ENCODE peak calls at places on chromosomes 6 and 20, in seven cellular contexts. D, O, M, V, W, T and Y are unnamed samples. For H3K4me1, the result is how much of the 10 kb centered on the place peaks cover.

GRCh38 chr20:59839372-59839771 is 94.1 kb downstream of the SYCP2 start:
- DNase-seq in W (no peak), V (no peak), D (no peak), O (no peak), T (no peak), M (no peak), Y (no peak)

GRCh38 chr6:40936810-40937209 is 102.2 kb downstream of the UNC5CL start:
- DNase-seq in M (no peak), W (no peak), T (no peak), O (no peak), V (peak), D (no peak), Y (no peak)

GRCh38 chr6:12610862-12611261 is 105.7 kb upstream of the PHACTR1 start:
- DNase-seq in D (no peak), V (no peak), W (no peak), M (no peak), O (no peak), T (no peak), Y (no peak)

GRCh38 chr20:58709703-58710039 is 17.1 kb downstream of the NPEPL1 start:
- DNase-seq in D (no peak), V (no peak), T (no peak), W (no peak), O (no peak), M (no peak), Y (no peak)

GRCh38 chr20:31570021-31570463 is 35.0 kb upstream of the ID1 start:
- DNase-seq in M (no peak), V (no peak), T (no peak), W (no peak), O (no peak), D (peak), Y (no peak)

GRCh38 chr20:4919047-4919704 is 82.1 kb downstream of the SLC23A2 start:
- DNase-seq in M (no peak), W (no peak), D (no peak), O (no peak), V (no peak), T (no peak), Y (peak)

GRCh38 chr6:7414811-7415210 is 25.2 kb downstream of the RIOK1 start:
- DNase-seq in O (no peak), M (no peak), T (no peak), D (no peak), V (no peak), W (no peak), Y (peak)

GRCh38 chr6:104613416-104614001 is 246.2 kb downstream of the HACE1 start:
- DNase-seq in O (no peak), M (no peak), V (no peak), W (no peak), T (no peak), D (peak), Y (peak)

GRCh38 chr6:140669321-140669720 is 1294.9 kb upstream of the CITED2 start:
- DNase-seq in O (no peak), M (no peak), T (no peak), V (no peak), W (no peak), D (no peak), Y (no peak)

GRCh38 chr20:61582196-61582923 is 330.3 kb downstream of the CDH4 start:
- DNase-seq in W (no peak), D (no peak), T (no peak), M (no peak), O (no peak), V (no peak), Y (no peak)

GRCh38 chr20:12902992-12903391 is 105.8 kb upstream of the SPTLC3 start:
- DNase-seq in V (no peak), M (no peak), W (no peak), T (no peak), O (no peak), D (no peak), Y (no peak)

DNA sequence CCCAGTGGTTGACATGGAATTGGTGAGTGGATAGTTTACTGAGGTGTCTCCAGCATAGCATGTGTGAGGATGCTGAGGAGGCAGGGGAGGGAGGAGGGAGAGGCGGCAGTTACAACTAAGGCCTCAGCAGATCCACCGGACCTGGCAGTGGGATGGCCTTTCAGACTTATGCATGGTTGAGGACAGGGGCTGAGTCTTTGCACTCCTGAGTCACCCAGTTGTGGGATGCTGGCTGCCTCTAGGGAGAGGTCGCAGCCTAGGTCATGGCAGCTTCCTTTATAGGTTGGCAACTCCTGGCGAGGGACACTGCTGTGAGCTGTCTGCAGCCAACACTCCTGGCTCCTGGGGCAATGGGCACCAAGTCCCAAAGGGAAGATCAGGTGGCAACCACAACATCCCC is 380.3 kb downstream of the PREX1 start:
- DNase-seq in V (no peak), D (no peak), T (no peak), W (no peak), M (no peak), O (no peak), Y (no peak)
- H3K4me1 ChIP-seq in V (under half), D (under half), T (under half), W (under half), M (under half), O (under half), Y (under half)

DNA sequence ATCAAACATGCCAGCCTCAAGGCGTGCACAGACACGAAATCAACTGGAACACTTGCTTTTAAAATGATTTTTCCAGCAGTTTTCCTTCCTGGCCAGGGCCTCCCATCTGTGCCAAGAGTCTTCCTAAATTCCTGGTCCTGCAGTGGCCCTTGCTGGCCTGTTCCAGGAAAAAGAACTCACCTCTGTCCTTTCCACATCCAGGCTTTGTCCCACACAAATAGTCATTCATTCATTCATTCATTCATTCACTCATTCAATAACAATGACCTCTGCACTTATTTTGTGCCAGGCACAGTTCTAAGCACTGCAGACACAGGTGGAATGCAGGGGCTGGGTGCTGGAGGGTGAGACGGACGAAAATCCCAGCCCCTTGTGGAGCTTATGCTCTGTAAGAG is 89.0 kb upstream of the CCDC167 start:
- DNase-seq in V (no peak), O (no peak), D (no peak), T (no peak), W (no peak), M (no peak), Y (no peak)
- TF ChIP-seq POLR2AphosphoS5 in V (no peak), O (no peak), D (no peak), T (no peak), W (no peak), M (no peak), Y (no peak)

DNA sequence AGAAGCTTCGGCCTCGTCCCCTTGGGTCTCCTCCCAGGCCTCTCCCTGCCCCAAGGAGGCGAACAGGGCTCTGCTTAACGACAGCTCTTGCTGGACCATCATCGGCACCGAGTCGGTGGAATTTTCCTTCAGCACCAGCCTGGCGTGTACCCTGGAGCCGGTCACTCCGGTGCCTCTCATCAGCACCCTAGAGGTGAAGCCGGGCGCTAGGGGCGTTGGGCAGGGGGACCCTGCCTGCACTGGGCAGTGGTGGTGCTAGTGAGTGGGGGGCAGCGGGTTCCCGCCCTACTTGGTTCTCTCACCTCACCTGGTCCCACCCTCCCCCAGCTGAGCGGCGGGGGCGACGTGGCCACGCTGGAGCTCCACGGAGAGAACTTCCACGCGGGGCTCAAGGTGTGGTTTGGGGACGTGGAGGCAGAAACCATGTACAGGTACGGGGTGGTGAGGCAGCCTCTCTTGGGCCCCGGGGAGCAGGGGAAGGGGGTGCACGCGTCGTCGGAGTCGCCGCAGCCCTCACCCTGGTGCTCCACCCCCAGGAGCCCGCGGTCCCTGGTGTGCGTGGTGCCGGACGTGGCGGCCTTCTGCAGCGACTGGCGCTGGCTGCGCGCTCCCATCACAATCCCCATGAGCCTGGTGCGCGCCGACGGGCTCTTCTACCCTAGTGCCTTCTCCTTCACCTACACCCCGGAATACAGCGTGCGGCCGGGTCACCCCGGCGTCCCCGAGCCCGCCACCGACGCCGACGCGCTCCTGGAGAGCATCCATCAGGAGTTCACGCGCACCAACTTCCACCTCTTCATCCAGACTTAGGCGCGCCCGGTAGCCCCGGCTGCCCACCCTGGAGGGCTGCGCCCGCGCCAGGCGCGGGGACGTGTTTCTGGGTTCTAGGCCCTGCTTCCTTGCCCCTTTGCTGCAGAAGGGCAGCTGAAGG is 8.3 kb upstream of the MATN4 start:
- DNase-seq in M (no peak), V (no peak), O (no peak), D (no peak), T (no peak), W (no peak), Y (no peak)
- TF ChIP-seq EZH2 in M (no peak), V (peak), O (no peak), D (no peak), T (no peak), W (no peak), Y (no peak)

GRCh38 chr6:138035070-138035469 is 72.1 kb downstream of the PERP start:
- DNase-seq in T (no peak), M (no peak), O (no peak), W (no peak), V (no peak), D (no peak), Y (no peak)
- H3K4me1 ChIP-seq in T (under half), M (under half), O (under half), W (under half), V (under half), D (under half), Y (under half)

DNA sequence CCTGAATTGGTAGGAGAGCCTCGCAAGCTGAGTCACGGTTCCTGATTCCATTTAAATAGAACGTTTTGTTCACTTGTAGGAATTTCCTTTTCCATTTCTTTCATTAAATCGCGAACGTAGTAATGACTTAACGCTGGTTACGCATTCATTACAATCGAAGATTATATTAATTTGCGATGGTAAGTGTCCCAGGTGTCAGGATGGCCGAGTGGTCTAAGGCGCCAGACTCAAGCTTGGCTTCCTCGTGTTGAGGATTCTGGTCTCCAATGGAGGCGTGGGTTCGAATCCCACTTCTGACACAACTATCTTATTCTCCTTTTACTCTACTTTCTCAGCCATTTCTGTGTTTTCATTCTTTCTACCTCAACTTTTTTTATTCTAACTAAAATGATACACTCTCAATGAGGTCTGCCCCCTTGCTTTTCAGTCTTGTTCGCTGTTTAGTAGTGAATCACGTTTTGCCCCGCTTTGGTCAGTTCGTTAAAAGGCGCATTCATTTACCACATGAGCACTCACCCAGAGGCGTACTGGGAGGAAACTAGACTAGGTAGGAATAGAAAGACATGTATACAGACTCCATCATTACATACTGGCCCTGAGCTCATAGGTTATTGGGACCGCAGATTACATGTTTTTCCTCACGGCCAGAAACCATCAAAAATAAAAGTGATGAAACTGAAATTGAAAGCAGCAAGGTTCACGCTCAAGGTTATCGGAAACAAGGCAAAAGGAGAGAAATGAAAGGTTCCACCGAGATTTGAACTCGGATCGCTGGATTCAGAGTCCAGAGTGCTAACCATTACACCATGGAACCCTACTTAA is 17.3 kb upstream of the TRIM27 start:
- DNase-seq in V (peak), T (peak), W (peak), O (peak), D (peak), M (peak), Y (peak)
- TF ChIP-seq POLR2AphosphoS5 in V (no peak), T (no peak), W (no peak), O (no peak), D (no peak), M (no peak), Y (no peak)

GRCh38 chr6:10884245-10884972 is 2.4 kb upstream of the SYCP2L start:
- DNase-seq in W (no peak), T (no peak), D (no peak), V (no peak), M (no peak), O (no peak), Y (peak)
- TF ChIP-seq EZH2 in W (no peak), T (no peak), D (no peak), V (peak), M (no peak), O (no peak), Y (no peak)

GRCh38 chr20:53889411-53890148 is 180.8 kb downstream of the BCAS1 start:
- DNase-seq in O (no peak), T (no peak), D (no peak), M (no peak), W (no peak), V (no peak), Y (no peak)

GRCh38 chr20:53887973-53888372 is 182.4 kb downstream of the BCAS1 start:
- DNase-seq in O (no peak), D (no peak), T (no peak), W (no peak), V (no peak), M (no peak), Y (no peak)

GRCh38 chr20:53890434-53891305 is 179.7 kb downstream of the BCAS1 start:
- DNase-seq in O (no peak), V (peak), M (no peak), D (no peak), W (no peak), T (no peak), Y (no peak)

GRCh38 chr20:53888951-53889350 is 181.4 kb downstream of the BCAS1 start:
- DNase-seq in V (no peak), M (no peak), T (no peak), D (no peak), O (no peak), W (no peak), Y (no peak)

GRCh38 chr20:53888510-53888909 is 181.9 kb downstream of the BCAS1 start:
- DNase-seq in T (no peak), W (no peak), M (no peak), V (no peak), O (no peak), D (no peak), Y (no peak)
- H3K4me1 ChIP-seq in T (under half), W (under half), M (under half), V (under half), O (under half), D (half or more), Y (under half)

DNA sequence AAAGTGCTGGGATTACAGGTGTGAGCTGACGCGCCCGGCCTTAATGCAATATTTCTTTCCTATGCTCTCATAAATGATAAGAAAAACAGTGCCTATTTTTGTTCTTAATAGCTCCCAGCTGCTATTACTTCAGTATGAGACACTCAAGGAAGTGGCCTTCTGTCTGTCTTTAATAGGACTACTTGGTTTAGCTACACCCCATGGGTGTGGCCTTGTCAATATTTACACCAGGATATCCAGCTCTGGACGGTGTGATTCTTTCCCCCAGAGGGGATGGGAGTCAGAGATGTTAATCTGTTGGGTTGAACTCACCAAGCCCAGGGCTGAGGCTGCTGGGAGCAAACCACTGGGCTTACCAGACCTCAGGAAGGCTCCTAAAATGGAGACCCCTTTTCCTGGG is 134.2 kb downstream of the CEP57L1 start:
- DNase-seq in M (peak), T (no peak), D (no peak), W (no peak), O (no peak), V (no peak), Y (no peak)
- TF ChIP-seq POLR2AphosphoS5 in M (no peak), T (no peak), D (no peak), W (no peak), O (no peak), V (no peak), Y (no peak)

DNA sequence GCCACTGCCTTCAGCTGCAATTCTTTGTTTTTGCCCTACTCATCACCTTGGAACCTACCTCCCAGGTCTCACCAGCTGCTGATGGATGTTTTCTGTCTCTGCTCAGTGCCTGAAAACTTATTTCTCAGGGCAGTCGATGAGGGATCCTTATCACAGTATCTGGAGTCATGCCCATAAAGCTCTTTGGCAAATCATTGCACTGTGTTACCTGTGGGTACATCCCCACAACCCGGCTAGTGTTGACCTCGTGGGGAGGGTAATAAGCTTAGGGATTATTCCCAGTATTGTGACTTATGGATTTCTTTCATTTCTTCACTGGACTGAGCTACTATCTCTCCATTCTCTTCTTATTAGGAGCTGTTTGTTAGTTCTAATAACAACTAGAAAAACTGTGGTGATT is 91.7 kb downstream of the ELOVL5 start:
- DNase-seq in W (no peak), V (no peak), O (no peak), M (no peak), D (no peak), T (no peak), Y (no peak)
- TF ChIP-seq EZH2 in W (no peak), V (no peak), O (no peak), M (no peak), D (no peak), T (no peak), Y (no peak)